ENCODE peak calls at places on chromosome 20, in ten cellular contexts. E, L, Y, R, U, J, Z, X, F and D are unnamed samples.

GRCh38 chr20:2330090-2330695 is 34.4 kb downstream of the TGM3 start:
- DNase-seq in E (no peak), L (no peak), Y (no peak), R (no peak), U (no peak), J (peak), Z (no peak), X (no peak), F (no peak), D (no peak)

GRCh38 chr20:56781108-56781739 is 152.1 kb downstream of the TFAP2C start:
- DNase-seq in E (no peak), L (no peak), Y (peak), R (no peak), U (no peak), J (no peak), Z (no peak), X (no peak), F (no peak), D (no peak)

GRCh38 chr20:53033176-53033575 is 61.0 kb downstream of the TSHZ2 start:
- DNase-seq in E (no peak), L (no peak), Y (no peak), R (no peak), U (no peak), J (no peak), Z (no peak), X (no peak), F (no peak), D (no peak)

GRCh38 chr20:53316221-53316937 is 277.3 kb downstream of the ZNF217 start:
- DNase-seq in E (no peak), L (no peak), Y (no peak), R (no peak), U (no peak), J (no peak), Z (no peak), X (no peak), F (no peak), D (no peak)

GRCh38 chr20:45821942-45822341 is 5.2 kb downstream of the TNNC2 start:
- DNase-seq in E (no peak), L (no peak), Y (no peak), R (no peak), U (no peak), J (no peak), Z (no peak), X (no peak), F (no peak), D (no peak)

GRCh38 chr20:11083841-11084240 is 410.0 kb upstream of the JAG1 start:
- DNase-seq in E (no peak), L (no peak), Y (no peak), R (no peak), U (no peak), J (no peak), Z (no peak), X (no peak), F (no peak), D (no peak)

GRCh38 chr20:56422131-56422823 is 10.2 kb downstream of the CASS4 start:
- DNase-seq in E (no peak), L (no peak), Y (no peak), R (no peak), U (no peak), J (no peak), Z (no peak), X (no peak), F (no peak), D (no peak)

GRCh38 chr20:8118735-8119134 is 13.3 kb upstream of the PLCB1 start:
- DNase-seq in E (no peak), L (no peak), Y (no peak), R (no peak), U (no peak), J (no peak), Z (no peak), X (no peak), F (no peak), D (no peak)

GRCh38 chr20:58219342-58219700 is 9.1 kb downstream of the ANKRD60 start:
- DNase-seq in E (no peak), L (no peak), Y (no peak), R (no peak), U (no peak), J (no peak), Z (no peak), X (no peak), F (no peak), D (no peak)

GRCh38 chr20:4406627-4407026 is 315.1 kb upstream of the PRND start:
- DNase-seq in E (no peak), L (no peak), Y (no peak), R (no peak), U (no peak), J (no peak), Z (no peak), X (no peak), F (no peak), D (no peak)

GRCh38 chr20:626579-626978 is 16.5 kb upstream of the TCF15 start:
- DNase-seq in E (no peak), L (no peak), Y (no peak), R (no peak), U (no peak), J (no peak), Z (no peak), X (no peak), F (no peak), D (no peak)

GRCh38 chr20:56592817-56593216 is 36.3 kb upstream of the TFAP2C start:
- DNase-seq in E (no peak), L (no peak), Y (no peak), R (no peak), U (no peak), J (no peak), Z (no peak), X (no peak), F (no peak), D (no peak)

GRCh38 chr20:58910473-58910872 is 58.0 kb downstream of the GNAS start:
- DNase-seq in E (no peak), L (no peak), Y (no peak), R (no peak), U (no peak), J (no peak), Z (no peak), X (no peak), F (no peak), D (no peak)

GRCh38 chr20:51174536-51174935 is 151.6 kb upstream of the KCNG1 start:
- DNase-seq in E (no peak), L (no peak), Y (no peak), R (no peak), U (no peak), J (no peak), Z (no peak), X (no peak), F (no peak), D (no peak)

GRCh38 chr20:5524886-5525285 is 208.1 kb upstream of the PROKR2 start:
- DNase-seq in E (no peak), L (no peak), Y (no peak), R (no peak), U (no peak), J (no peak), Z (no peak), X (no peak), F (no peak), D (no peak)

GRCh38 chr20:32764000-32764960 is 2.1 kb downstream of the DNMT3B start:
- DNase-seq in E (no peak), L (peak), Y (no peak), R (peak), U (no peak), J (no peak), Z (no peak), X (no peak), F (no peak), D (no peak)

GRCh38 chr20:31760457-31761240 is 21.6 kb downstream of the TPX2 start:
- DNase-seq in E (no peak), L (no peak), Y (no peak), R (no peak), U (no peak), J (no peak), Z (no peak), X (no peak), F (no peak), D (no peak)

GRCh38 chr20:11140359-11140758 is 466.6 kb upstream of the JAG1 start:
- DNase-seq in E (no peak), L (no peak), Y (no peak), R (no peak), U (no peak), J (no peak), Z (no peak), X (no peak), F (no peak), D (no peak)

GRCh38 chr20:32181606-32182005 is 25.9 kb downstream of the PLAGL2 start:
- DNase-seq in E (no peak), L (no peak), Y (no peak), R (no peak), U (no peak), J (no peak), Z (no peak), X (no peak), F (no peak), D (no peak)

GRCh38 chr20:38060536-38060935 is 27.0 kb downstream of the RPRD1B start:
- DNase-seq in E (no peak), L (peak), Y (no peak), R (no peak), U (no peak), J (no peak), Z (no peak), X (no peak), F (no peak), D (no peak)

GRCh38 chr20:59994697-59995122 is 36.5 kb downstream of the CDH26 start:
- DNase-seq in E (no peak), L (peak), Y (no peak), R (peak), U (no peak), J (no peak), Z (no peak), X (no peak), F (no peak), D (no peak)

GRCh38 chr20:57481281-57481711 is 43.6 kb downstream of the CTCFL start:
- DNase-seq in E (no peak), L (no peak), Y (peak), R (no peak), U (no peak), J (no peak), Z (no peak), X (no peak), F (no peak), D (peak)

GRCh38 chr20:57878803-57879424 is 169.1 kb upstream of the PMEPA1 start:
- DNase-seq in E (no peak), L (no peak), Y (no peak), R (no peak), U (no peak), J (no peak), Z (no peak), X (no peak), F (no peak), D (no peak)

GRCh38 chr20:10861086-10861485 is 187.3 kb upstream of the JAG1 start:
- DNase-seq in E (no peak), L (no peak), Y (no peak), R (no peak), U (no peak), J (no peak), Z (no peak), X (no peak), F (no peak), D (no peak)

GRCh38 chr20:6041808-6042265 is 12.0 kb downstream of the LRRN4 start:
- DNase-seq in E (no peak), L (no peak), Y (no peak), R (no peak), U (no peak), J (no peak), Z (no peak), X (no peak), F (no peak), D (no peak)

GRCh38 chr20:63273635-63274380 is 1.2 kb downstream of the ARFGAP1 start:
- DNase-seq in E (no peak), L (no peak), Y (no peak), R (no peak), U (no peak), J (no peak), Z (no peak), X (no peak), F (no peak), D (no peak)

GRCh38 chr20:62186887-62187866 is 4.3 kb downstream of the MTG2 start:
- DNase-seq in E (no peak), L (no peak), Y (peak), R (no peak), U (no peak), J (no peak), Z (no peak), X (no peak), F (no peak), D (no peak)

GRCh38 chr20:50658804-50659380 is 32.5 kb downstream of the RIPOR3 start:
- DNase-seq in E (no peak), L (no peak), Y (no peak), R (no peak), U (no peak), J (no peak), Z (no peak), X (no peak), F (no peak), D (no peak)

GRCh38 chr20:45441746-45442145 is 25.8 kb downstream of the PIGT start:
- DNase-seq in E (no peak), L (no peak), Y (no peak), R (no peak), U (no peak), J (no peak), Z (no peak), X (no peak), F (no peak), D (no peak)

GRCh38 chr20:24340933-24341332 is 128.5 kb upstream of the SYNDIG1 start:
- DNase-seq in E (no peak), L (no peak), Y (no peak), R (no peak), U (no peak), J (no peak), Z (no peak), X (no peak), F (no peak), D (no peak)

GRCh38 chr20:36784900-36785299 is 11.3 kb upstream of the DSN1 start:
- DNase-seq in E (no peak), L (no peak), Y (no peak), R (no peak), U (no peak), J (no peak), Z (no peak), X (no peak), F (no peak), D (no peak)

GRCh38 chr20:24470031-24470781 is 777 bp downstream of the SYNDIG1 start:
- DNase-seq in E (no peak), L (peak), Y (no peak), R (peak), U (no peak), J (no peak), Z (no peak), X (no peak), F (no peak), D (no peak)

GRCh38 chr20:13953227-13953626 is 37.2 kb downstream of the SEL1L2 start:
- DNase-seq in E (no peak), L (peak), Y (no peak), R (no peak), U (no peak), J (no peak), Z (no peak), X (no peak), F (no peak), D (no peak)

GRCh38 chr20:58233881-58234528 is 5.6 kb upstream of the ANKRD60 start:
- DNase-seq in E (no peak), L (peak), Y (no peak), R (peak), U (peak), J (no peak), Z (no peak), X (peak), F (no peak), D (peak)

GRCh38 chr20:6440087-6440799 is 317.4 kb upstream of the FERMT1 start:
- DNase-seq in E (no peak), L (no peak), Y (no peak), R (no peak), U (no peak), J (no peak), Z (no peak), X (no peak), F (no peak), D (no peak)

GRCh38 chr20:14445902-14446301 is 108.5 kb upstream of the FLRT3 start:
- DNase-seq in E (no peak), L (no peak), Y (no peak), R (no peak), U (no peak), J (no peak), Z (no peak), X (no peak), F (no peak), D (no peak)